ENCODE peak calls at places on chromosomes 16 and 17, in seven cellular contexts. One of them, this sample, is unnamed.

GRCh38 chr16:56364865-56365264 is 60.5 kb downstream of the AMFR start:
- DNase-seq in A549: no peak
- DNase-seq in stomach: no peak
- DNase-seq in CMK: no peak
- DNase-seq in MCF 10A: no peak
- DNase-seq in NAMALWA: no peak
- DNase-seq in bronchial epithelial cell: no peak
- DNase-seq in this sample: no peak

GRCh38 chr17:17152385-17152784 is 53.7 kb downstream of the PLD6 start:
- DNase-seq in A549: no peak
- DNase-seq in stomach: peak
- DNase-seq in CMK: no peak
- DNase-seq in MCF 10A: no peak
- DNase-seq in NAMALWA: no peak
- DNase-seq in bronchial epithelial cell: no peak
- DNase-seq in this sample: no peak

GRCh38 chr16:1363501-1364041 is 11.8 kb downstream of the GNPTG start:
- DNase-seq in A549: peak
- DNase-seq in stomach: peak
- DNase-seq in CMK: no peak
- DNase-seq in MCF 10A: peak
- DNase-seq in NAMALWA: peak
- DNase-seq in bronchial epithelial cell: peak
- DNase-seq in this sample: peak

GRCh38 chr16:30889721-30890120 is 4.2 kb downstream of the BCL7C start:
- DNase-seq in A549: no peak
- DNase-seq in stomach: no peak
- DNase-seq in CMK: no peak
- DNase-seq in MCF 10A: no peak
- DNase-seq in NAMALWA: no peak
- DNase-seq in bronchial epithelial cell: no peak
- DNase-seq in this sample: no peak

GRCh38 chr17:8188408-8188839 is 1.6 kb downstream of the BORCS6 start:
- DNase-seq in A549: no peak
- DNase-seq in stomach: no peak
- DNase-seq in CMK: no peak
- DNase-seq in MCF 10A: peak
- DNase-seq in NAMALWA: no peak
- DNase-seq in bronchial epithelial cell: no peak
- DNase-seq in this sample: no peak

GRCh38 chr16:88672776-88673175 is 9.9 kb upstream of the MVD start:
- DNase-seq in A549: peak
- DNase-seq in stomach: no peak
- DNase-seq in CMK: no peak
- DNase-seq in MCF 10A: peak
- DNase-seq in NAMALWA: no peak
- DNase-seq in bronchial epithelial cell: peak
- DNase-seq in this sample: no peak

GRCh38 chr17:45775148-45775547 is 9.0 kb upstream of the CRHR1 start:
- DNase-seq in A549: no peak
- DNase-seq in stomach: no peak
- DNase-seq in CMK: no peak
- DNase-seq in MCF 10A: no peak
- DNase-seq in NAMALWA: no peak
- DNase-seq in bronchial epithelial cell: no peak
- DNase-seq in this sample: no peak

GRCh38 chr17:48663134-48663924 is 37.2 kb upstream of the HOXB9 start:
- DNase-seq in A549: no peak
- DNase-seq in stomach: no peak
- DNase-seq in CMK: no peak
- DNase-seq in MCF 10A: no peak
- DNase-seq in NAMALWA: no peak
- DNase-seq in bronchial epithelial cell: no peak
- DNase-seq in this sample: no peak

GRCh38 chr17:29176500-29177351 is 3.5 kb downstream of the MYO18A start:
- DNase-seq in A549: peak
- DNase-seq in stomach: peak
- DNase-seq in CMK: no peak
- DNase-seq in MCF 10A: peak
- DNase-seq in NAMALWA: peak
- DNase-seq in bronchial epithelial cell: peak
- DNase-seq in this sample: peak

GRCh38 chr17:46876353-46876887 is 25.0 kb downstream of the WNT9B start:
- DNase-seq in A549: no peak
- DNase-seq in stomach: peak
- DNase-seq in CMK: no peak
- DNase-seq in MCF 10A: peak
- DNase-seq in NAMALWA: peak
- DNase-seq in bronchial epithelial cell: peak
- DNase-seq in this sample: no peak

GRCh38 chr16:3094289-3095027 is 4.6 kb downstream of the ZSCAN10 start:
- DNase-seq in A549: no peak
- DNase-seq in stomach: peak
- DNase-seq in CMK: no peak
- DNase-seq in MCF 10A: peak
- DNase-seq in NAMALWA: peak
- DNase-seq in bronchial epithelial cell: peak
- DNase-seq in this sample: peak

GRCh38 chr17:80529104-80529903 is 15.3 kb upstream of the RPTOR start:
- DNase-seq in A549: no peak
- DNase-seq in stomach: no peak
- DNase-seq in CMK: no peak
- DNase-seq in MCF 10A: no peak
- DNase-seq in NAMALWA: no peak
- DNase-seq in bronchial epithelial cell: no peak
- DNase-seq in this sample: no peak

GRCh38 chr17:41695134-41695661 is 6.5 kb downstream of the EIF1 start:
- DNase-seq in A549: no peak
- DNase-seq in stomach: no peak
- DNase-seq in CMK: no peak
- DNase-seq in MCF 10A: peak
- DNase-seq in NAMALWA: peak
- DNase-seq in bronchial epithelial cell: no peak
- DNase-seq in this sample: no peak

GRCh38 chr17:38751144-38751802 is 1.3 kb upstream of the PSMB3 start:
- DNase-seq in A549: no peak
- DNase-seq in stomach: no peak
- DNase-seq in CMK: no peak
- DNase-seq in MCF 10A: peak
- DNase-seq in NAMALWA: peak
- DNase-seq in bronchial epithelial cell: peak
- DNase-seq in this sample: no peak

GRCh38 chr17:67021196-67021595 is 23.2 kb upstream of the CACNG1 start:
- DNase-seq in A549: no peak
- DNase-seq in stomach: no peak
- DNase-seq in CMK: no peak
- DNase-seq in MCF 10A: no peak
- DNase-seq in NAMALWA: no peak
- DNase-seq in bronchial epithelial cell: no peak
- DNase-seq in this sample: no peak

GRCh38 chr16:10490141-10490540 is 90.3 kb downstream of the EMP2 start:
- DNase-seq in A549: no peak
- DNase-seq in stomach: no peak
- DNase-seq in CMK: no peak
- DNase-seq in MCF 10A: no peak
- DNase-seq in NAMALWA: no peak
- DNase-seq in bronchial epithelial cell: no peak
- DNase-seq in this sample: no peak

GRCh38 chr17:15409721-15410247 is 57.6 kb downstream of the CDRT4 start:
- DNase-seq in A549: no peak
- DNase-seq in stomach: no peak
- DNase-seq in CMK: no peak
- DNase-seq in MCF 10A: peak
- DNase-seq in NAMALWA: no peak
- DNase-seq in bronchial epithelial cell: peak
- DNase-seq in this sample: no peak

GRCh38 chr17:82278786-82279379 is 5.4 kb upstream of the CSNK1D start:
- DNase-seq in A549: no peak
- DNase-seq in stomach: no peak
- DNase-seq in CMK: no peak
- DNase-seq in MCF 10A: no peak
- DNase-seq in NAMALWA: no peak
- DNase-seq in bronchial epithelial cell: no peak
- DNase-seq in this sample: no peak

GRCh38 chr16:11412175-11412904 is 67.1 kb downstream of the RMI2 start:
- DNase-seq in A549: no peak
- DNase-seq in stomach: no peak
- DNase-seq in CMK: no peak
- DNase-seq in MCF 10A: no peak
- DNase-seq in NAMALWA: no peak
- DNase-seq in bronchial epithelial cell: no peak
- DNase-seq in this sample: no peak

GRCh38 chr17:75549246-75550138 is 24.0 kb downstream of the LLGL2 start:
- DNase-seq in A549: peak
- DNase-seq in stomach: peak
- DNase-seq in CMK: no peak
- DNase-seq in MCF 10A: peak
- DNase-seq in NAMALWA: no peak
- DNase-seq in bronchial epithelial cell: peak
- DNase-seq in this sample: no peak

GRCh38 chr17:21239680-21240374 is 13.4 kb downstream of the NATD1 start:
- DNase-seq in A549: peak
- DNase-seq in stomach: no peak
- DNase-seq in CMK: no peak
- DNase-seq in MCF 10A: peak
- DNase-seq in NAMALWA: peak
- DNase-seq in bronchial epithelial cell: peak
- DNase-seq in this sample: peak

GRCh38 chr17:49969134-49969759 is at the start of gene DLX4:
- DNase-seq in A549: peak
- DNase-seq in stomach: no peak
- DNase-seq in CMK: no peak
- DNase-seq in MCF 10A: peak
- DNase-seq in NAMALWA: no peak
- DNase-seq in bronchial epithelial cell: no peak
- DNase-seq in this sample: peak

GRCh38 chr16:73033271-73033998 is 14.5 kb downstream of the ZFHX3 start:
- DNase-seq in A549: no peak
- DNase-seq in stomach: no peak
- DNase-seq in CMK: no peak
- DNase-seq in MCF 10A: no peak
- DNase-seq in NAMALWA: no peak
- DNase-seq in bronchial epithelial cell: no peak
- DNase-seq in this sample: peak

GRCh38 chr16:78993342-78993741 is 607.2 kb downstream of the MAF start:
- DNase-seq in A549: no peak
- DNase-seq in stomach: no peak
- DNase-seq in CMK: no peak
- DNase-seq in MCF 10A: no peak
- DNase-seq in NAMALWA: no peak
- DNase-seq in bronchial epithelial cell: no peak
- DNase-seq in this sample: no peak

GRCh38 chr16:86410529-86410928 is 99.8 kb upstream of the FOXF1 start:
- DNase-seq in A549: no peak
- DNase-seq in stomach: no peak
- DNase-seq in CMK: no peak
- DNase-seq in MCF 10A: no peak
- DNase-seq in NAMALWA: no peak
- DNase-seq in bronchial epithelial cell: no peak
- DNase-seq in this sample: no peak

GRCh38 chr17:82536220-82537201 is 17.0 kb downstream of the FOXK2 start:
- DNase-seq in A549: no peak
- DNase-seq in stomach: peak
- DNase-seq in CMK: no peak
- DNase-seq in MCF 10A: peak
- DNase-seq in NAMALWA: no peak
- DNase-seq in bronchial epithelial cell: peak
- DNase-seq in this sample: no peak

GRCh38 chr16:2151188-2152091 is 3.0 kb downstream of the RAB26 start:
- DNase-seq in A549: no peak
- DNase-seq in stomach: no peak
- DNase-seq in CMK: no peak
- DNase-seq in MCF 10A: peak
- DNase-seq in NAMALWA: peak
- DNase-seq in bronchial epithelial cell: peak
- DNase-seq in this sample: peak

GRCh38 chr16:11572301-11572995 is 14.3 kb downstream of the LITAF start:
- DNase-seq in A549: no peak
- DNase-seq in stomach: no peak
- DNase-seq in CMK: no peak
- DNase-seq in MCF 10A: no peak
- DNase-seq in NAMALWA: no peak
- DNase-seq in bronchial epithelial cell: no peak
- DNase-seq in this sample: no peak

GRCh38 chr17:79548116-79548515 is 62.7 kb downstream of the RBFOX3 start:
- DNase-seq in A549: no peak
- DNase-seq in stomach: no peak
- DNase-seq in CMK: no peak
- DNase-seq in MCF 10A: no peak
- DNase-seq in NAMALWA: no peak
- DNase-seq in bronchial epithelial cell: no peak
- DNase-seq in this sample: no peak